ENCODE peak calls at places on chromosomes 6 and 20, in seven cellular contexts. Q, J, D, U, N, O and W are unnamed samples.

GRCh38 chr20:6780414-6780813 is 12.9 kb downstream of the BMP2 start:
- DNase-seq in J (no peak), N (no peak), D (no peak), U (no peak), Q (no peak), O (no peak), W (no peak)

GRCh38 chr6:79234150-79235022 is at the start of gene HMGN3:
- DNase-seq in N (peak), U (peak), O (peak), D (peak), Q (peak), J (peak), W (peak)

GRCh38 chr6:145137425-145137824 is 597.9 kb downstream of the EPM2A start:
- DNase-seq in D (no peak), N (no peak), J (peak), O (no peak), Q (peak), U (no peak), W (no peak)

GRCh38 chr6:29964904-29965872 is 22.9 kb downstream of the HLA-A start:
- DNase-seq in U (peak), N (peak), Q (peak), D (peak), O (peak), J (peak), W (peak)

GRCh38 chr6:53433617-53434285 is 85.0 kb upstream of the ELOVL5 start:
- DNase-seq in D (no peak), N (no peak), J (no peak), Q (no peak), U (no peak), O (no peak), W (no peak)

GRCh38 chr20:24695529-24696225 is 226.2 kb downstream of the SYNDIG1 start:
- DNase-seq in Q (no peak), O (no peak), J (no peak), N (peak), D (peak), U (peak), W (no peak)

GRCh38 chr6:42271834-42272805 is 54.5 kb upstream of the MRPS10 start:
- DNase-seq in O (no peak), D (no peak), J (no peak), Q (no peak), N (no peak), U (no peak), W (no peak)

GRCh38 chr6:55319961-55320690 is 7.1 kb upstream of the GFRAL start:
- DNase-seq in Q (no peak), J (no peak), N (no peak), U (no peak), D (no peak), O (no peak), W (no peak)

GRCh38 chr6:52363222-52363867 is 1.4 kb downstream of the PAQR8 start:
- DNase-seq in J (peak), N (no peak), D (no peak), U (no peak), O (peak), Q (no peak), W (no peak)

GRCh38 chr6:161186173-161186769 is 87.6 kb downstream of the AGPAT4 start:
- DNase-seq in Q (peak), U (no peak), O (peak), N (no peak), D (peak), J (peak), W (peak)

GRCh38 chr20:58829531-58829941 is 21.2 kb downstream of the GNAS-AS1 start:
- DNase-seq in U (no peak), Q (peak), N (no peak), D (no peak), O (no peak), J (peak), W (no peak)

GRCh38 chr6:150491131-150491795 is 108.4 kb upstream of the PLEKHG1 start:
- DNase-seq in D (peak), Q (peak), N (no peak), J (peak), U (no peak), O (no peak), W (peak)

GRCh38 chr20:58496429-58496769 is 18.8 kb downstream of the APCDD1L start:
- DNase-seq in J (no peak), N (no peak), Q (no peak), O (no peak), U (no peak), D (no peak), W (no peak)

GRCh38 chr6:169527306-169527705 is 174.5 kb downstream of the WDR27 start:
- DNase-seq in U (no peak), Q (no peak), D (no peak), N (no peak), O (no peak), J (peak), W (no peak)

GRCh38 chr6:64736421-64736950 is 970.5 kb downstream of the EYS start:
- DNase-seq in D (no peak), O (no peak), Q (peak), J (no peak), U (no peak), N (no peak), W (no peak)

GRCh38 chr20:919491-919916 is 3.4 kb upstream of the ANGPT4 start:
- DNase-seq in J (no peak), O (no peak), U (no peak), D (no peak), Q (peak), N (no peak), W (no peak)

GRCh38 chr6:100137759-100138158 is 143.7 kb upstream of the MCHR2 start:
- DNase-seq in N (no peak), O (no peak), Q (no peak), U (no peak), J (no peak), D (no peak), W (no peak)

GRCh38 chr6:28154357-28154756 is 12.7 kb downstream of the ZKSCAN8 start:
- DNase-seq in D (no peak), J (no peak), Q (no peak), U (no peak), N (no peak), O (no peak), W (no peak)

GRCh38 chr20:58447733-58448391 is 58.8 kb downstream of the VAPB start:
- DNase-seq in N (no peak), Q (peak), D (peak), J (peak), O (peak), U (peak), W (peak)

GRCh38 chr20:58870293-58871014 is 17.9 kb downstream of the GNAS start:
- DNase-seq in U (peak), J (peak), Q (peak), D (peak), N (peak), O (peak), W (no peak)

GRCh38 chr6:113879186-113880096 is 22.3 kb downstream of the MARCKS start:
- DNase-seq in N (peak), Q (peak), D (peak), J (peak), U (peak), O (peak), W (no peak)

GRCh38 chr6:19921821-19922220 is 84.7 kb downstream of the ID4 start:
- DNase-seq in D (no peak), U (no peak), N (no peak), O (no peak), Q (no peak), J (no peak), W (no peak)

GRCh38 chr6:11769244-11769643 is 9.4 kb downstream of the ADTRP start:
- DNase-seq in Q (no peak), U (no peak), N (no peak), D (peak), J (no peak), O (no peak), W (no peak)

GRCh38 chr20:13995841-13996240 is 525 bp downstream of the MACROD2 start:
- DNase-seq in J (no peak), Q (no peak), O (peak), N (no peak), D (peak), U (no peak), W (no peak)

GRCh38 chr20:58233881-58234528 is 5.6 kb upstream of the ANKRD60 start:
- DNase-seq in Q (no peak), O (peak), J (peak), D (no peak), U (peak), N (no peak), W (no peak)

GRCh38 chr6:136703331-136703846 is 88.9 kb downstream of the MAP3K5 start:
- DNase-seq in J (no peak), U (no peak), N (no peak), O (no peak), Q (no peak), D (no peak), W (no peak)

GRCh38 chr6:13486679-13487121 is 700 bp downstream of the GFOD1 start:
- DNase-seq in J (peak), O (peak), U (peak), Q (peak), D (peak), N (peak), W (no peak)

GRCh38 chr6:68658338-68658737 is 23.3 kb downstream of the ADGRB3 start:
- DNase-seq in U (no peak), J (no peak), Q (no peak), D (no peak), N (no peak), O (no peak), W (no peak)

GRCh38 chr6:161151660-161152526 is 122.0 kb downstream of the AGPAT4 start:
- DNase-seq in J (no peak), N (no peak), Q (no peak), O (no peak), U (no peak), D (no peak), W (no peak)

GRCh38 chr6:50539441-50539840 is 173.9 kb upstream of the TFAP2D start:
- DNase-seq in J (no peak), U (no peak), Q (no peak), D (no peak), N (no peak), O (no peak), W (no peak)

GRCh38 chr6:220736-221475 is 71.4 kb upstream of the DUSP22 start:
- DNase-seq in O (no peak), Q (peak), N (no peak), U (no peak), J (peak), D (no peak), W (no peak)

GRCh38 chr6:28565823-28566526 is 40.3 kb downstream of the GPX5 start:
- DNase-seq in J (no peak), Q (no peak), D (no peak), O (no peak), U (no peak), N (no peak), W (no peak)

GRCh38 chr6:33826537-33826936 is 22.7 kb upstream of the MLN start:
- DNase-seq in Q (no peak), N (no peak), O (no peak), U (no peak), J (no peak), D (no peak), W (no peak)

GRCh38 chr6:33828452-33828763 is 24.6 kb upstream of the MLN start:
- DNase-seq in O (no peak), U (no peak), J (no peak), D (no peak), N (no peak), Q (no peak), W (no peak)

GRCh38 chr6:33827546-33828451 is 24.0 kb upstream of the MLN start:
- DNase-seq in D (no peak), J (no peak), Q (no peak), O (no peak), U (no peak), N (no peak), W (no peak)

GRCh38 chr6:33830635-33831240 is 26.9 kb upstream of the MLN start:
- DNase-seq in Q (no peak), J (no peak), O (no peak), D (no peak), N (no peak), U (no peak), W (no peak)

GRCh38 chr6:33828764-33829731 is 25.2 kb upstream of the MLN start:
- DNase-seq in Q (peak), J (peak), O (no peak), D (no peak), N (no peak), U (no peak), W (no peak)
- TF ChIP-seq CTCF in Q (no peak), J (peak), O (no peak), D (no peak), N (no peak), U (no peak), W (no peak)

DNA sequence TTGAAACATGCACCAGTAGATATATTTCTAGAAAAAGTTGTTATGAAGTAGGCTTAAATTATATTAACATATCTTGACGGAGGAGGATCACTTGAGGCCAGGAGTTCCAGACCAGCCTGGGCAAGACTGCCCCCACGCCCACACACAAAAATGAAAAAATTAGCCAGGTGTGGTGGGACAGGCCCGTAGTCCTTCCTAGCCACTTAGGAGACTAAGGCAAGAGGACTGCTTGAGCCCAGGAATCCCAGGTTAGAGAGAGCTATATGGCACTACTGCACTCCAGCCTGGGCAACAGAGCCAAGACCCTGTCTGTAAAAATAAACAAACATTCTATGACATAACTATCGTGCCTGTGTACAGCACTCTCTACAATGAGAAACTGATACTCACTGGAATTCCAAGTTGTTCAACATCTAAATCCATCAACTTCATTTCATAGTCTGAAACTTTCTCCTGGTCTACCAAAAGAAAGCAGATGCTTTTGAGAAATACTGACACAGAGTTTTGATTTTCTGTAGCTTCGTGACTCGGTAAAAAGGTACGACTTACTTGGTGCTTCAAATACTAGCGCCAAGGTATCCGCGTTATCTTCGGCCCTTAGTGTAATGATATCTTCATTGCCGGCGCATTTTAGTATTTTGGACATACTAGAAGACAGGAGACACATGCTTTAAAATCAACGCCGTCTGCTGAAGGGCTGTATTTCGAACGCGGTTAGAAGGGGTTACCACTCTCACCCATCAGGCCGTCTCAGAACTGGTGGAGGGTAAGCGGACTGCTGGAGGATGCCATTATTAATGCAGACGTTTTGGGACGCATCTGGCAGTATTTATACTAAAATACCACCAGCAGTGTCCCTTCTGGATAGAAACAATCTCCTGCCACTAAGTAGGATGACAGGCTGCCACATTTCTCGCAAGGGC is 1.3 kb downstream of the PCNA start:
- DNase-seq in U (no peak), N (no peak), Q (no peak), D (no peak), O (no peak), J (no peak), W (no peak)
- TF ChIP-seq CTCF in U (no peak), N (no peak), Q (no peak), D (no peak), O (no peak), J (no peak), W (no peak)

DNA sequence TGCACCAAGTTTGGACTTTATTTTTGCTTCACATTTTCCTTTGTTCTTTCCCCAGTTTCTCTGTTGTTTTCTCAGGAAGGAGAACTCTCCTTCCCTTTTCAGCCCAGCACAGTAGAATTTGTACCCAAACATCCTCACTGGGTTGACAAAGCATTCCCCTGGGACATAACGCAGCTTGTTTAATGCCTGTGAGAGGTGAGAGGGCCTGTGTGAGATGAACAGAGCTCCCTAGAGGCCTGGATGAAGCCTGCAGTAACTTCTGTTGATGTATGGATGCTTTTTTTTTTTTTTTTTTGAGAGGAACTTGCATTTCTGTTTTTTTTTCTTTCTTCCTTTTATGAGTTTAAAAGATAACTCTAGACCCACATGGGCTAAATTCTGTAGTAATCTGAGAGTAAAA is 104.9 kb upstream of the SLC22A23 start:
- DNase-seq in J (peak), N (no peak), U (no peak), O (no peak), Q (peak), D (no peak), W (no peak)
- TF ChIP-seq CTCF in J (no peak), N (no peak), U (no peak), O (no peak), Q (peak), D (no peak), W (no peak)

GRCh38 chr20:50663095-50663821 is 28.1 kb downstream of the RIPOR3 start:
- DNase-seq in O (no peak), J (no peak), N (no peak), D (peak), U (no peak), Q (no peak), W (no peak)
- TF ChIP-seq CTCF in O (no peak), J (no peak), N (peak), D (no peak), U (no peak), Q (no peak), W (peak)